ENCODE peak calls at places on chromosomes 2 and 18, in five cellular contexts. One of them, this sample, is unnamed.
A peak's percentile ranks its signal among the peaks of the same experiment; 100 is the strongest.

GRCh38 chr2:24463271-24463670 is 27.8 kb upstream of the NCOA1 start:
- DNase-seq in EL: no peak
- DNase-seq in foreskin fibroblast: no peak
- DNase-seq in activated T-cell treated with anti-CD3 and anti-CD28 coated beads for 48 hours: no peak
- DNase-seq in NCI-H1092: no peak
- DNase-seq in this sample: no peak

GRCh38 chr2:128630974-128631697 is 312.5 kb upstream of the HS6ST1 start:
- DNase-seq in EL: no peak
- DNase-seq in foreskin fibroblast: no peak
- DNase-seq in activated T-cell treated with anti-CD3 and anti-CD28 coated beads for 48 hours: no peak
- DNase-seq in NCI-H1092: no peak
- DNase-seq in this sample: no peak

GRCh38 chr2:120662046-120662445 is 73.6 kb upstream of the GLI2 start:
- DNase-seq in EL: no peak
- DNase-seq in foreskin fibroblast: no peak
- DNase-seq in activated T-cell treated with anti-CD3 and anti-CD28 coated beads for 48 hours: no peak
- DNase-seq in NCI-H1092: no peak
- DNase-seq in this sample: no peak

GRCh38 chr2:74078467-74078866 is 69.2 kb downstream of the BOLA3 start:
- DNase-seq in EL: no peak
- DNase-seq in foreskin fibroblast: no peak
- DNase-seq in activated T-cell treated with anti-CD3 and anti-CD28 coated beads for 48 hours: no peak
- DNase-seq in NCI-H1092: no peak
- DNase-seq in this sample: no peak

GRCh38 chr2:241802806-241803318 is 6.1 kb upstream of the NEU4 start:
- DNase-seq in EL: no peak
- DNase-seq in foreskin fibroblast: no peak
- DNase-seq in activated T-cell treated with anti-CD3 and anti-CD28 coated beads for 48 hours: no peak
- DNase-seq in NCI-H1092: no peak
- DNase-seq in this sample: no peak

GRCh38 chr2:69685321-69686048 is 41.9 kb upstream of the AAK1 start:
- DNase-seq in EL: no peak
- DNase-seq in foreskin fibroblast: no peak
- DNase-seq in activated T-cell treated with anti-CD3 and anti-CD28 coated beads for 48 hours: no peak
- DNase-seq in NCI-H1092: no peak
- DNase-seq in this sample: peak; percentile 29

GRCh38 chr2:198657520-198658121 is 800.1 kb downstream of the SATB2 start:
- DNase-seq in EL: peak; percentile 5
- DNase-seq in foreskin fibroblast: no peak
- DNase-seq in activated T-cell treated with anti-CD3 and anti-CD28 coated beads for 48 hours: no peak
- DNase-seq in NCI-H1092: peak; percentile 8
- DNase-seq in this sample: peak; percentile 29

GRCh38 chr2:636649-637405 is 40.4 kb downstream of the TMEM18 start:
- DNase-seq in EL: peak; percentile 60
- DNase-seq in foreskin fibroblast: peak; percentile 37
- DNase-seq in activated T-cell treated with anti-CD3 and anti-CD28 coated beads for 48 hours: peak; percentile 38
- DNase-seq in NCI-H1092: peak; percentile 15
- DNase-seq in this sample: peak; percentile 55

GRCh38 chr18:3418083-3418482 is 31.9 kb upstream of the TGIF1 start:
- DNase-seq in EL: no peak
- DNase-seq in foreskin fibroblast: no peak
- DNase-seq in activated T-cell treated with anti-CD3 and anti-CD28 coated beads for 48 hours: no peak
- DNase-seq in NCI-H1092: no peak
- DNase-seq in this sample: no peak

GRCh38 chr2:57877811-57878572 is 168.6 kb upstream of the VRK2 start:
- DNase-seq in EL: no peak
- DNase-seq in foreskin fibroblast: no peak
- DNase-seq in activated T-cell treated with anti-CD3 and anti-CD28 coated beads for 48 hours: no peak
- DNase-seq in NCI-H1092: no peak
- DNase-seq in this sample: no peak

GRCh38 chr2:149037851-149038250 is 648 bp upstream of the LYPD6B start:
- DNase-seq in EL: no peak
- DNase-seq in foreskin fibroblast: no peak
- DNase-seq in activated T-cell treated with anti-CD3 and anti-CD28 coated beads for 48 hours: no peak
- DNase-seq in NCI-H1092: no peak
- DNase-seq in this sample: no peak

GRCh38 chr2:101406867-101407266 is 19.6 kb upstream of the CREG2 start:
- DNase-seq in EL: peak; percentile 83
- DNase-seq in foreskin fibroblast: peak; percentile 90
- DNase-seq in activated T-cell treated with anti-CD3 and anti-CD28 coated beads for 48 hours: no peak
- DNase-seq in NCI-H1092: no peak
- DNase-seq in this sample: peak; percentile 90

GRCh38 chr2:235232474-235233435 is 261.1 kb upstream of the AGAP1 start:
- DNase-seq in EL: no peak
- DNase-seq in foreskin fibroblast: no peak
- DNase-seq in activated T-cell treated with anti-CD3 and anti-CD28 coated beads for 48 hours: no peak
- DNase-seq in NCI-H1092: no peak
- DNase-seq in this sample: no peak

GRCh38 chr2:197306691-197307030 is 3.9 kb downstream of the ANKRD44 start:
- DNase-seq in EL: peak; percentile 9
- DNase-seq in foreskin fibroblast: no peak
- DNase-seq in activated T-cell treated with anti-CD3 and anti-CD28 coated beads for 48 hours: no peak
- DNase-seq in NCI-H1092: no peak
- DNase-seq in this sample: no peak

GRCh38 chr18:9366126-9366714 is 31.6 kb downstream of the TWSG1 start:
- DNase-seq in EL: peak; percentile 23
- DNase-seq in foreskin fibroblast: peak; percentile 26
- DNase-seq in activated T-cell treated with anti-CD3 and anti-CD28 coated beads for 48 hours: no peak
- DNase-seq in NCI-H1092: peak; percentile 1
- DNase-seq in this sample: peak; percentile 39

GRCh38 chr2:46174559-46175170 is 122.5 kb upstream of the EPAS1 start:
- DNase-seq in EL: no peak
- DNase-seq in foreskin fibroblast: no peak
- DNase-seq in activated T-cell treated with anti-CD3 and anti-CD28 coated beads for 48 hours: no peak
- DNase-seq in NCI-H1092: no peak
- DNase-seq in this sample: no peak

GRCh38 chr2:159086332-159086731 is 117.9 kb downstream of the TANC1 start:
- DNase-seq in EL: no peak
- DNase-seq in foreskin fibroblast: no peak
- DNase-seq in activated T-cell treated with anti-CD3 and anti-CD28 coated beads for 48 hours: no peak
- DNase-seq in NCI-H1092: peak; percentile 15
- DNase-seq in this sample: no peak

GRCh38 chr2:128446049-128446811 is 127.6 kb upstream of the HS6ST1 start:
- DNase-seq in EL: no peak
- DNase-seq in foreskin fibroblast: no peak
- DNase-seq in activated T-cell treated with anti-CD3 and anti-CD28 coated beads for 48 hours: no peak
- DNase-seq in NCI-H1092: no peak
- DNase-seq in this sample: no peak

GRCh38 chr2:225411452-225411851 is 11.9 kb downstream of the NYAP2 start:
- DNase-seq in EL: peak; percentile 1
- DNase-seq in foreskin fibroblast: no peak
- DNase-seq in activated T-cell treated with anti-CD3 and anti-CD28 coated beads for 48 hours: no peak
- DNase-seq in NCI-H1092: no peak
- DNase-seq in this sample: peak; percentile 4

GRCh38 chr2:1866402-1867091 is 122.2 kb upstream of the PXDN start:
- DNase-seq in EL: no peak
- DNase-seq in foreskin fibroblast: no peak
- DNase-seq in activated T-cell treated with anti-CD3 and anti-CD28 coated beads for 48 hours: no peak
- DNase-seq in NCI-H1092: no peak
- DNase-seq in this sample: no peak

GRCh38 chr2:230938516-230939065 is 13.5 kb upstream of the GPR55 start:
- DNase-seq in EL: no peak
- DNase-seq in foreskin fibroblast: no peak
- DNase-seq in activated T-cell treated with anti-CD3 and anti-CD28 coated beads for 48 hours: no peak
- DNase-seq in NCI-H1092: no peak
- DNase-seq in this sample: no peak

GRCh38 chr2:232896111-232896510 is 26.0 kb downstream of the SNORC start:
- DNase-seq in EL: no peak
- DNase-seq in foreskin fibroblast: no peak
- DNase-seq in activated T-cell treated with anti-CD3 and anti-CD28 coated beads for 48 hours: no peak
- DNase-seq in NCI-H1092: no peak
- DNase-seq in this sample: no peak

GRCh38 chr2:159106105-159106504 is 137.7 kb downstream of the TANC1 start:
- DNase-seq in EL: peak; percentile 40
- DNase-seq in foreskin fibroblast: no peak
- DNase-seq in activated T-cell treated with anti-CD3 and anti-CD28 coated beads for 48 hours: no peak
- DNase-seq in NCI-H1092: no peak
- DNase-seq in this sample: peak; percentile 83

GRCh38 chr2:206113148-206113547 is 27.2 kb upstream of the INO80D start:
- DNase-seq in EL: peak; percentile 8
- DNase-seq in foreskin fibroblast: peak; percentile 40
- DNase-seq in activated T-cell treated with anti-CD3 and anti-CD28 coated beads for 48 hours: no peak
- DNase-seq in NCI-H1092: no peak
- DNase-seq in this sample: peak; percentile 13